ENCODE peak calls at places on chromosome 20, in five cellular contexts. X is progenitor cell of endocrine pancreas, P is BE2C, U is HCT116, I is sciatic nerve. G is an unnamed sample.

GRCh38 chr20:62252342-62252966 is 14.1 kb downstream of the OSBPL2 start:
- DNase-seq in P (no peak), X (no peak), U (no peak), I (no peak), G (peak)

GRCh38 chr20:4021905-4022304 is 6.5 kb upstream of the RNF24 start:
- DNase-seq in X (no peak), P (no peak), I (no peak), U (no peak), G (peak)

GRCh38 chr20:37202267-37202943 is 23.1 kb upstream of the MROH8 start:
- DNase-seq in I (no peak), P (peak), U (peak), X (no peak), G (peak)

GRCh38 chr20:24165336-24166126 is 177.0 kb upstream of the GGTLC1 start:
- DNase-seq in X (no peak), P (no peak), I (no peak), U (no peak), G (peak)

GRCh38 chr20:44159711-44160110 is 27.3 kb downstream of the JPH2 start:
- DNase-seq in I (no peak), X (no peak), U (no peak), P (no peak), G (no peak)

GRCh38 chr20:24913076-24913628 is 35.9 kb upstream of the CST7 start:
- DNase-seq in I (no peak), X (no peak), U (no peak), P (no peak), G (no peak)

GRCh38 chr20:22556565-22557056 is 27.8 kb downstream of the FOXA2 start:
- DNase-seq in U (no peak), X (no peak), P (no peak), I (no peak), G (no peak)

GRCh38 chr20:57849126-57849867 is 139.5 kb upstream of the PMEPA1 start:
- DNase-seq in I (peak), P (no peak), U (no peak), X (peak), G (peak)

GRCh38 chr20:2340136-2340535 is 40.6 kb upstream of the TGM6 start:
- DNase-seq in X (no peak), P (no peak), I (no peak), U (no peak), G (no peak)

GRCh38 chr20:45971425-45971674 is 653 bp downstream of the ZNF335 start:
- DNase-seq in P (no peak), I (no peak), X (no peak), U (no peak), G (no peak)